ENCODE peak calls at places on chromosomes 16 and 17, in five cellular contexts. G is CMK; P is AG09309; Y is naive thymus-derived CD8-positive, alpha-beta T cell; X is NCI-H2227 treated with DMSO at 0.1 percent for 48 hours. C is an unnamed sample.

GRCh38 chr16:30615358-30616076 is 5.3 kb upstream of the ZNF689 start:
- DNase-seq in G (no peak), P (no peak), Y (peak; percentile 49), X (no peak), C (peak; percentile 41)

GRCh38 chr17:36722121-36722902 is 120.9 kb downstream of the MRM1 start:
- DNase-seq in G (peak; percentile 68), P (no peak), Y (peak; percentile 57), X (peak; percentile 98), C (peak; percentile 57)

GRCh38 chr17:6903516-6903915 is 72.0 kb upstream of the TEKT1 start:
- DNase-seq in G (no peak), P (no peak), Y (no peak), X (no peak), C (no peak)

GRCh38 chr16:46887524-46887854 is 3.3 kb downstream of the GPT2 start:
- DNase-seq in G (no peak), P (no peak), Y (no peak), X (no peak), C (no peak)

GRCh38 chr16:23917621-23918020 is 81.8 kb downstream of the PRKCB start:
- DNase-seq in G (no peak), P (no peak), Y (no peak), X (no peak), C (no peak)

GRCh38 chr17:79203016-79203415 is 128.4 kb downstream of the ENGASE start:
- DNase-seq in G (no peak), P (no peak), Y (no peak), X (no peak), C (no peak)

GRCh38 chr17:58702045-58702476 is 9.7 kb downstream of the RAD51C start:
- DNase-seq in G (no peak), P (no peak), Y (no peak), X (no peak), C (no peak)

GRCh38 chr17:2123467-2124251 is 68.8 kb downstream of the HIC1 start:
- DNase-seq in G (no peak), P (no peak), Y (no peak), X (no peak), C (peak; percentile 26)

GRCh38 chr17:77842906-77843249 is 115.6 kb upstream of the TNRC6C start:
- DNase-seq in G (no peak), P (no peak), Y (no peak), X (no peak), C (no peak)

GRCh38 chr16:66928702-66929388 is 3.5 kb upstream of the RRAD start:
- DNase-seq in G (no peak), P (no peak), Y (no peak), X (no peak), C (no peak)

GRCh38 chr17:42178817-42179216 is 2.1 kb downstream of the KCNH4 start:
- DNase-seq in G (no peak), P (no peak), Y (no peak), X (no peak), C (no peak)

GRCh38 chr17:56597495-56597990 is 4.0 kb downstream of the NOG start:
- DNase-seq in G (no peak), P (no peak), Y (no peak), X (no peak), C (peak; percentile 26)

GRCh38 chr17:10843806-10844205 is 5.9 kb upstream of the PIRT start:
- DNase-seq in G (no peak), P (no peak), Y (no peak), X (no peak), C (no peak)

C was measured in AG08396.